ENCODE peak calls at places on chromosomes 7 and 10, in four cellular contexts. One of them, this sample, is unnamed.

GRCh38 chr7:121376982-121377381 is 19.1 kb downstream of the FAM3C start:
- DNase-seq in NCI-H460: no peak
- DNase-seq in stimulated activated CD8-positive, alpha-beta memory T cell treated with anti-CD3 and anti-CD28 coated beads, Interleukin-12 subunit alpha, Interleukin-12 subunit beta, amount 100 ng/mL, for 4 hours: no peak
- DNase-seq in activated CD4-positive, alpha-beta T cell treated with anti-CD3 and anti-CD28 coated beads for 24 hours: no peak
- DNase-seq in this sample: no peak

GRCh38 chr7:42726066-42726785 is 185.6 kb downstream of the C7orf25 start:
- DNase-seq in NCI-H460: no peak
- DNase-seq in stimulated activated CD8-positive, alpha-beta memory T cell treated with anti-CD3 and anti-CD28 coated beads, Interleukin-12 subunit alpha, Interleukin-12 subunit beta, amount 100 ng/mL, for 4 hours: no peak
- DNase-seq in activated CD4-positive, alpha-beta T cell treated with anti-CD3 and anti-CD28 coated beads for 24 hours: no peak
- DNase-seq in this sample: no peak

GRCh38 chr10:86918022-86918471 is 39.4 kb downstream of the MMRN2 start:
- DNase-seq in NCI-H460: no peak
- DNase-seq in stimulated activated CD8-positive, alpha-beta memory T cell treated with anti-CD3 and anti-CD28 coated beads, Interleukin-12 subunit alpha, Interleukin-12 subunit beta, amount 100 ng/mL, for 4 hours: no peak
- DNase-seq in activated CD4-positive, alpha-beta T cell treated with anti-CD3 and anti-CD28 coated beads for 24 hours: no peak
- DNase-seq in this sample: no peak

GRCh38 chr10:132605390-132605789 is 67.8 kb downstream of the INPP5A start:
- DNase-seq in NCI-H460: no peak
- DNase-seq in stimulated activated CD8-positive, alpha-beta memory T cell treated with anti-CD3 and anti-CD28 coated beads, Interleukin-12 subunit alpha, Interleukin-12 subunit beta, amount 100 ng/mL, for 4 hours: no peak
- DNase-seq in activated CD4-positive, alpha-beta T cell treated with anti-CD3 and anti-CD28 coated beads for 24 hours: no peak
- DNase-seq in this sample: no peak

GRCh38 chr10:132684164-132684891 is 101.6 kb downstream of the NKX6-2 start:
- DNase-seq in NCI-H460: no peak
- DNase-seq in stimulated activated CD8-positive, alpha-beta memory T cell treated with anti-CD3 and anti-CD28 coated beads, Interleukin-12 subunit alpha, Interleukin-12 subunit beta, amount 100 ng/mL, for 4 hours: no peak
- DNase-seq in activated CD4-positive, alpha-beta T cell treated with anti-CD3 and anti-CD28 coated beads for 24 hours: peak; percentile 17
- DNase-seq in this sample: no peak

GRCh38 chr7:36021917-36022550 is 131.0 kb upstream of the EEPD1 start:
- DNase-seq in NCI-H460: no peak
- DNase-seq in stimulated activated CD8-positive, alpha-beta memory T cell treated with anti-CD3 and anti-CD28 coated beads, Interleukin-12 subunit alpha, Interleukin-12 subunit beta, amount 100 ng/mL, for 4 hours: no peak
- DNase-seq in activated CD4-positive, alpha-beta T cell treated with anti-CD3 and anti-CD28 coated beads for 24 hours: no peak
- DNase-seq in this sample: no peak

GRCh38 chr10:31644931-31645633 is 283.5 kb downstream of the ARHGAP12 start:
- DNase-seq in NCI-H460: no peak
- DNase-seq in stimulated activated CD8-positive, alpha-beta memory T cell treated with anti-CD3 and anti-CD28 coated beads, Interleukin-12 subunit alpha, Interleukin-12 subunit beta, amount 100 ng/mL, for 4 hours: no peak
- DNase-seq in activated CD4-positive, alpha-beta T cell treated with anti-CD3 and anti-CD28 coated beads for 24 hours: no peak
- DNase-seq in this sample: no peak

GRCh38 chr7:34160261-34160752 is 255.0 kb downstream of the BMPER start:
- DNase-seq in NCI-H460: no peak
- DNase-seq in stimulated activated CD8-positive, alpha-beta memory T cell treated with anti-CD3 and anti-CD28 coated beads, Interleukin-12 subunit alpha, Interleukin-12 subunit beta, amount 100 ng/mL, for 4 hours: no peak
- DNase-seq in activated CD4-positive, alpha-beta T cell treated with anti-CD3 and anti-CD28 coated beads for 24 hours: no peak
- DNase-seq in this sample: no peak

GRCh38 chr7:91883676-91884362 is 3.3 kb upstream of the MTERF1 start:
- DNase-seq in NCI-H460: no peak
- DNase-seq in stimulated activated CD8-positive, alpha-beta memory T cell treated with anti-CD3 and anti-CD28 coated beads, Interleukin-12 subunit alpha, Interleukin-12 subunit beta, amount 100 ng/mL, for 4 hours: no peak
- DNase-seq in activated CD4-positive, alpha-beta T cell treated with anti-CD3 and anti-CD28 coated beads for 24 hours: no peak
- DNase-seq in this sample: no peak

GRCh38 chr7:30984359-30985107 is 20.8 kb downstream of the GHRHR start:
- DNase-seq in NCI-H460: no peak
- DNase-seq in stimulated activated CD8-positive, alpha-beta memory T cell treated with anti-CD3 and anti-CD28 coated beads, Interleukin-12 subunit alpha, Interleukin-12 subunit beta, amount 100 ng/mL, for 4 hours: no peak
- DNase-seq in activated CD4-positive, alpha-beta T cell treated with anti-CD3 and anti-CD28 coated beads for 24 hours: no peak
- DNase-seq in this sample: no peak

GRCh38 chr7:133861876-133862275 is 265.3 kb upstream of the LRGUK start:
- DNase-seq in NCI-H460: no peak
- DNase-seq in stimulated activated CD8-positive, alpha-beta memory T cell treated with anti-CD3 and anti-CD28 coated beads, Interleukin-12 subunit alpha, Interleukin-12 subunit beta, amount 100 ng/mL, for 4 hours: no peak
- DNase-seq in activated CD4-positive, alpha-beta T cell treated with anti-CD3 and anti-CD28 coated beads for 24 hours: no peak
- DNase-seq in this sample: no peak

GRCh38 chr7:73533742-73534141 is 11.6 kb upstream of the BAZ1B start:
- DNase-seq in NCI-H460: no peak
- DNase-seq in stimulated activated CD8-positive, alpha-beta memory T cell treated with anti-CD3 and anti-CD28 coated beads, Interleukin-12 subunit alpha, Interleukin-12 subunit beta, amount 100 ng/mL, for 4 hours: no peak
- DNase-seq in activated CD4-positive, alpha-beta T cell treated with anti-CD3 and anti-CD28 coated beads for 24 hours: no peak
- DNase-seq in this sample: no peak

GRCh38 chr10:78894089-78894840 is 174.5 kb upstream of the ZMIZ1 start:
- DNase-seq in NCI-H460: no peak
- DNase-seq in stimulated activated CD8-positive, alpha-beta memory T cell treated with anti-CD3 and anti-CD28 coated beads, Interleukin-12 subunit alpha, Interleukin-12 subunit beta, amount 100 ng/mL, for 4 hours: no peak
- DNase-seq in activated CD4-positive, alpha-beta T cell treated with anti-CD3 and anti-CD28 coated beads for 24 hours: no peak
- DNase-seq in this sample: no peak

GRCh38 chr7:80881361-80881760 is 37.5 kb downstream of the SEMA3C start:
- DNase-seq in NCI-H460: no peak
- DNase-seq in stimulated activated CD8-positive, alpha-beta memory T cell treated with anti-CD3 and anti-CD28 coated beads, Interleukin-12 subunit alpha, Interleukin-12 subunit beta, amount 100 ng/mL, for 4 hours: no peak
- DNase-seq in activated CD4-positive, alpha-beta T cell treated with anti-CD3 and anti-CD28 coated beads for 24 hours: no peak
- DNase-seq in this sample: no peak

GRCh38 chr7:135168001-135168400 is 2.5 kb downstream of the CYREN start:
- DNase-seq in NCI-H460: no peak
- DNase-seq in stimulated activated CD8-positive, alpha-beta memory T cell treated with anti-CD3 and anti-CD28 coated beads, Interleukin-12 subunit alpha, Interleukin-12 subunit beta, amount 100 ng/mL, for 4 hours: no peak
- DNase-seq in activated CD4-positive, alpha-beta T cell treated with anti-CD3 and anti-CD28 coated beads for 24 hours: no peak
- DNase-seq in this sample: no peak

GRCh38 chr7:25777969-25778767 is 373.8 kb upstream of the NFE2L3 start:
- DNase-seq in NCI-H460: no peak
- DNase-seq in stimulated activated CD8-positive, alpha-beta memory T cell treated with anti-CD3 and anti-CD28 coated beads, Interleukin-12 subunit alpha, Interleukin-12 subunit beta, amount 100 ng/mL, for 4 hours: no peak
- DNase-seq in activated CD4-positive, alpha-beta T cell treated with anti-CD3 and anti-CD28 coated beads for 24 hours: no peak
- DNase-seq in this sample: no peak

GRCh38 chr7:44189286-44189992 is at the start of gene GCK:
- DNase-seq in NCI-H460: no peak
- DNase-seq in stimulated activated CD8-positive, alpha-beta memory T cell treated with anti-CD3 and anti-CD28 coated beads, Interleukin-12 subunit alpha, Interleukin-12 subunit beta, amount 100 ng/mL, for 4 hours: no peak
- DNase-seq in activated CD4-positive, alpha-beta T cell treated with anti-CD3 and anti-CD28 coated beads for 24 hours: no peak
- DNase-seq in this sample: no peak

GRCh38 chr7:26292768-26293560 is 1.3 kb downstream of the SNX10 start:
- DNase-seq in NCI-H460: no peak
- DNase-seq in stimulated activated CD8-positive, alpha-beta memory T cell treated with anti-CD3 and anti-CD28 coated beads, Interleukin-12 subunit alpha, Interleukin-12 subunit beta, amount 100 ng/mL, for 4 hours: no peak
- DNase-seq in activated CD4-positive, alpha-beta T cell treated with anti-CD3 and anti-CD28 coated beads for 24 hours: no peak
- DNase-seq in this sample: no peak

GRCh38 chr7:1539346-1540321 is 9.1 kb downstream of the MAFK start:
- DNase-seq in NCI-H460: no peak
- DNase-seq in stimulated activated CD8-positive, alpha-beta memory T cell treated with anti-CD3 and anti-CD28 coated beads, Interleukin-12 subunit alpha, Interleukin-12 subunit beta, amount 100 ng/mL, for 4 hours: no peak
- DNase-seq in activated CD4-positive, alpha-beta T cell treated with anti-CD3 and anti-CD28 coated beads for 24 hours: no peak
- DNase-seq in this sample: no peak

GRCh38 chr10:89627863-89628262 is 17.2 kb downstream of the PANK1 start:
- DNase-seq in NCI-H460: no peak
- DNase-seq in stimulated activated CD8-positive, alpha-beta memory T cell treated with anti-CD3 and anti-CD28 coated beads, Interleukin-12 subunit alpha, Interleukin-12 subunit beta, amount 100 ng/mL, for 4 hours: no peak
- DNase-seq in activated CD4-positive, alpha-beta T cell treated with anti-CD3 and anti-CD28 coated beads for 24 hours: no peak
- DNase-seq in this sample: no peak

GRCh38 chr10:73119457-73119856 is 9.2 kb downstream of the NUDT13 start:
- DNase-seq in NCI-H460: no peak
- DNase-seq in stimulated activated CD8-positive, alpha-beta memory T cell treated with anti-CD3 and anti-CD28 coated beads, Interleukin-12 subunit alpha, Interleukin-12 subunit beta, amount 100 ng/mL, for 4 hours: no peak
- DNase-seq in activated CD4-positive, alpha-beta T cell treated with anti-CD3 and anti-CD28 coated beads for 24 hours: no peak
- DNase-seq in this sample: no peak

GRCh38 chr10:24150853-24151252 is 58.1 kb upstream of the KIAA1217 start:
- DNase-seq in NCI-H460: no peak
- DNase-seq in stimulated activated CD8-positive, alpha-beta memory T cell treated with anti-CD3 and anti-CD28 coated beads, Interleukin-12 subunit alpha, Interleukin-12 subunit beta, amount 100 ng/mL, for 4 hours: no peak
- DNase-seq in activated CD4-positive, alpha-beta T cell treated with anti-CD3 and anti-CD28 coated beads for 24 hours: no peak
- DNase-seq in this sample: no peak

GRCh38 chr10:130233426-130233825 is 97.2 kb downstream of the GLRX3 start:
- DNase-seq in NCI-H460: no peak
- DNase-seq in stimulated activated CD8-positive, alpha-beta memory T cell treated with anti-CD3 and anti-CD28 coated beads, Interleukin-12 subunit alpha, Interleukin-12 subunit beta, amount 100 ng/mL, for 4 hours: no peak
- DNase-seq in activated CD4-positive, alpha-beta T cell treated with anti-CD3 and anti-CD28 coated beads for 24 hours: no peak
- DNase-seq in this sample: no peak

GRCh38 chr7:155011081-155011480 is 8.2 kb upstream of the PAXIP1 start:
- DNase-seq in NCI-H460: no peak
- DNase-seq in stimulated activated CD8-positive, alpha-beta memory T cell treated with anti-CD3 and anti-CD28 coated beads, Interleukin-12 subunit alpha, Interleukin-12 subunit beta, amount 100 ng/mL, for 4 hours: no peak
- DNase-seq in activated CD4-positive, alpha-beta T cell treated with anti-CD3 and anti-CD28 coated beads for 24 hours: no peak
- DNase-seq in this sample: no peak

GRCh38 chr10:97393034-97393573 is 8.0 kb downstream of the RRP12 start:
- DNase-seq in NCI-H460: no peak
- DNase-seq in stimulated activated CD8-positive, alpha-beta memory T cell treated with anti-CD3 and anti-CD28 coated beads, Interleukin-12 subunit alpha, Interleukin-12 subunit beta, amount 100 ng/mL, for 4 hours: no peak
- DNase-seq in activated CD4-positive, alpha-beta T cell treated with anti-CD3 and anti-CD28 coated beads for 24 hours: no peak
- DNase-seq in this sample: no peak

GRCh38 chr10:71218046-71218832 is 5.9 kb downstream of the UNC5B start:
- DNase-seq in NCI-H460: no peak
- DNase-seq in stimulated activated CD8-positive, alpha-beta memory T cell treated with anti-CD3 and anti-CD28 coated beads, Interleukin-12 subunit alpha, Interleukin-12 subunit beta, amount 100 ng/mL, for 4 hours: no peak
- DNase-seq in activated CD4-positive, alpha-beta T cell treated with anti-CD3 and anti-CD28 coated beads for 24 hours: no peak
- DNase-seq in this sample: no peak

GRCh38 chr7:746074-747061 is 19.3 kb upstream of the PRKAR1B start:
- DNase-seq in NCI-H460: no peak
- DNase-seq in stimulated activated CD8-positive, alpha-beta memory T cell treated with anti-CD3 and anti-CD28 coated beads, Interleukin-12 subunit alpha, Interleukin-12 subunit beta, amount 100 ng/mL, for 4 hours: no peak
- DNase-seq in activated CD4-positive, alpha-beta T cell treated with anti-CD3 and anti-CD28 coated beads for 24 hours: no peak
- DNase-seq in this sample: no peak

GRCh38 chr10:43076311-43076875 is 476 bp upstream of the RET start:
- DNase-seq in NCI-H460: no peak
- DNase-seq in stimulated activated CD8-positive, alpha-beta memory T cell treated with anti-CD3 and anti-CD28 coated beads, Interleukin-12 subunit alpha, Interleukin-12 subunit beta, amount 100 ng/mL, for 4 hours: no peak
- DNase-seq in activated CD4-positive, alpha-beta T cell treated with anti-CD3 and anti-CD28 coated beads for 24 hours: no peak
- DNase-seq in this sample: no peak

GRCh38 chr10:22570733-22571430 is 143.5 kb downstream of the PIP4K2A start:
- DNase-seq in NCI-H460: no peak
- DNase-seq in stimulated activated CD8-positive, alpha-beta memory T cell treated with anti-CD3 and anti-CD28 coated beads, Interleukin-12 subunit alpha, Interleukin-12 subunit beta, amount 100 ng/mL, for 4 hours: no peak
- DNase-seq in activated CD4-positive, alpha-beta T cell treated with anti-CD3 and anti-CD28 coated beads for 24 hours: no peak
- DNase-seq in this sample: no peak

GRCh38 chr10:96999337-96999736 is 167.2 kb downstream of the LCOR start:
- DNase-seq in NCI-H460: no peak
- DNase-seq in stimulated activated CD8-positive, alpha-beta memory T cell treated with anti-CD3 and anti-CD28 coated beads, Interleukin-12 subunit alpha, Interleukin-12 subunit beta, amount 100 ng/mL, for 4 hours: no peak
- DNase-seq in activated CD4-positive, alpha-beta T cell treated with anti-CD3 and anti-CD28 coated beads for 24 hours: no peak
- DNase-seq in this sample: no peak

GRCh38 chr7:3238525-3239210 is 62.4 kb upstream of the SDK1 start:
- DNase-seq in NCI-H460: no peak
- DNase-seq in stimulated activated CD8-positive, alpha-beta memory T cell treated with anti-CD3 and anti-CD28 coated beads, Interleukin-12 subunit alpha, Interleukin-12 subunit beta, amount 100 ng/mL, for 4 hours: no peak
- DNase-seq in activated CD4-positive, alpha-beta T cell treated with anti-CD3 and anti-CD28 coated beads for 24 hours: no peak
- DNase-seq in this sample: no peak

GRCh38 chr10:88108115-88108610 is 244.7 kb downstream of the PTEN start:
- DNase-seq in NCI-H460: no peak
- DNase-seq in stimulated activated CD8-positive, alpha-beta memory T cell treated with anti-CD3 and anti-CD28 coated beads, Interleukin-12 subunit alpha, Interleukin-12 subunit beta, amount 100 ng/mL, for 4 hours: no peak
- DNase-seq in activated CD4-positive, alpha-beta T cell treated with anti-CD3 and anti-CD28 coated beads for 24 hours: no peak
- DNase-seq in this sample: peak; percentile 95

GRCh38 chr10:100297242-100297641 is 10.8 kb upstream of the BLOC1S2 start:
- DNase-seq in NCI-H460: no peak
- DNase-seq in stimulated activated CD8-positive, alpha-beta memory T cell treated with anti-CD3 and anti-CD28 coated beads, Interleukin-12 subunit alpha, Interleukin-12 subunit beta, amount 100 ng/mL, for 4 hours: no peak
- DNase-seq in activated CD4-positive, alpha-beta T cell treated with anti-CD3 and anti-CD28 coated beads for 24 hours: no peak
- DNase-seq in this sample: no peak

GRCh38 chr10:121087129-121087528 is 236.0 kb downstream of the WDR11 start:
- DNase-seq in NCI-H460: no peak
- DNase-seq in stimulated activated CD8-positive, alpha-beta memory T cell treated with anti-CD3 and anti-CD28 coated beads, Interleukin-12 subunit alpha, Interleukin-12 subunit beta, amount 100 ng/mL, for 4 hours: no peak
- DNase-seq in activated CD4-positive, alpha-beta T cell treated with anti-CD3 and anti-CD28 coated beads for 24 hours: no peak
- DNase-seq in this sample: no peak